ENCODE peak calls at places on chromosomes 2 and 18, in four cellular contexts. N is HepG2, B is K562, P is GM12878. C is an unnamed sample.

GRCh38 chr2:178284613-178285286 is 90.4 kb downstream of the OSBPL6 start:
- DNase-seq in N (no peak), B (no peak), P (no peak), C (no peak)

GRCh38 chr2:109440507-109441156 is 173.1 kb downstream of the SEPTIN10 start:
- DNase-seq in N (no peak), B (no peak), P (no peak), C (no peak)

GRCh38 chr2:54906711-54907110 is 143.5 kb downstream of the RTN4 start:
- DNase-seq in N (no peak), B (no peak), P (no peak), C (no peak)

GRCh38 chr2:177897278-177897677 is 175.3 kb downstream of the PDE11A start:
- DNase-seq in N (no peak), B (no peak), P (no peak), C (no peak)

GRCh38 chr18:64103979-64104378 is 44.9 kb downstream of the LINC00305 start:
- DNase-seq in N (peak), B (peak), P (no peak), C (no peak)

GRCh38 chr2:109145286-109145685 is 16.3 kb downstream of the SH3RF3 start:
- DNase-seq in N (no peak), B (no peak), P (no peak), C (no peak)

GRCh38 chr2:200235533-200235932 is 71.0 kb upstream of the SPATS2L start:
- DNase-seq in N (no peak), B (no peak), P (no peak), C (no peak)

GRCh38 chr2:228628682-228629081 is 447.2 kb upstream of the SPHKAP start:
- DNase-seq in N (no peak), B (no peak), P (no peak), C (no peak)

GRCh38 chr2:17851731-17852585 is 26.5 kb upstream of the KCNS3 start:
- DNase-seq in N (peak), B (peak), P (no peak), C (peak)

GRCh38 chr2:48415765-48416515 is 114.0 kb upstream of the STON1 start:
- DNase-seq in N (peak), B (no peak), P (no peak), C (no peak)

GRCh38 chr2:227643990-227644551 is 22.5 kb upstream of the SCYGR5 start:
- DNase-seq in N (peak), B (no peak), P (no peak), C (no peak)

GRCh38 chr2:195562624-195563566 is 94.1 kb upstream of the SLC39A10 start:
- DNase-seq in N (no peak), B (no peak), P (no peak), C (peak)

GRCh38 chr2:80259292-80259691 is 45.3 kb downstream of the LRRTM1 start:
- DNase-seq in N (no peak), B (no peak), P (no peak), C (no peak)

GRCh38 chr2:9110893-9111569 is 95.6 kb upstream of the ASAP2 start:
- DNase-seq in N (no peak), B (peak), P (no peak), C (peak)

GRCh38 chr2:1503471-1504310 is 90.4 kb downstream of the TPO start:
- DNase-seq in N (no peak), B (no peak), P (no peak), C (no peak)

GRCh38 chr2:207214446-207214845 is 48.7 kb upstream of the KLF7 start:
- DNase-seq in N (no peak), B (no peak), P (no peak), C (no peak)

GRCh38 chr18:24368749-24369148 is 28.9 kb downstream of the OSBPL1A start:
- DNase-seq in N (no peak), B (no peak), P (no peak), C (no peak)

GRCh38 chr2:134079373-134079772 is 174.5 kb upstream of the MGAT5 start:
- DNase-seq in N (no peak), B (no peak), P (no peak), C (no peak)

GRCh38 chr2:16272038-16272788 is 331.9 kb downstream of the MYCN start:
- DNase-seq in N (no peak), B (no peak), P (no peak), C (peak)

GRCh38 chr2:60438136-60438535 is 115.3 kb downstream of the BCL11A start:
- DNase-seq in N (no peak), B (no peak), P (no peak), C (no peak)

GRCh38 chr18:49016648-49017539 is 66.1 kb upstream of the SMAD7 start:
- DNase-seq in N (peak), B (peak), P (no peak), C (peak)

GRCh38 chr18:54242327-54242726 is 17.9 kb upstream of the MBD2 start:
- DNase-seq in N (no peak), B (no peak), P (no peak), C (no peak)

GRCh38 chr2:105447476-105447875 is 48.6 kb upstream of the FHL2 start:
- DNase-seq in N (no peak), B (no peak), P (no peak), C (no peak)

GRCh38 chr2:204234879-204235278 is 298.3 kb downstream of the ICOS start:
- DNase-seq in N (no peak), B (no peak), P (no peak), C (no peak)

GRCh38 chr2:39139511-39140237 is 18.8 kb upstream of the SOS1 start:
- DNase-seq in N (no peak), B (no peak), P (no peak), C (no peak)

GRCh38 chr18:63683152-63683551 is 19.6 kb upstream of the SERPINB11 start:
- DNase-seq in N (no peak), B (no peak), P (no peak), C (no peak)

GRCh38 chr18:5543854-5544389 is at the start of gene EPB41L3:
- DNase-seq in N (no peak), B (no peak), P (no peak), C (peak)

GRCh38 chr18:47399475-47399874 is 148.0 kb upstream of the SKOR2 start:
- DNase-seq in N (no peak), B (no peak), P (no peak), C (no peak)

DNA sequence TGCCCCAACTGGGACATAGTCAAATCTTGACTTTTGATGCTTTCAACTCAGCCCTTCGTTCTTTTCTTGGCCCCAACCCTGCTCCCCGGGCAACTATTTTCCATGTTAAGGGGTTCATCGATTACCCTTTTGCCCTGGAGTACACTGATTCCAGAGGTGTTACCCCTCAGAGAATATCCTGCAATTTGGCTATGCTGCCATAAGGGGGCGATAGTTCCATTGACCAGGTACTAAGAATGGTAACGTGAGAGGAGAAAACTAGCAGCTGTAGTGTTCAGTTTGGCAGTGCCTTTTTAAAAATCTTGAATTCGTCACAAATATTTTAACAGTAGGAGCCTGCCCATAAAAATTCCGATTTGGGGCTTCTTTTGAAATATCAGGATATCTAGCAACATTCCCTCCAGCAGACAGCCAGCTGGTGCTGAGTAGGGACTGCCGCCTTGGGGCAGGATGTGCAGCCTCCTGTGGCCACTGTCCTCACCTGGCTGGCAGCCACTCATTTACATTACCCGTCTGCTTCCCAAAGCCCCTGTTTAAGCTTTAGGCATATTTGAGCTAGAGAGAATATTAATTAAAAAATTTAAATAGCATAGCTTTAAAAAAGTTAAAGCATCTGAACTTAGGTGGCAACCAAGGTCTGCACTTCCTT is 146.3 kb upstream of the SKOR2 start:
- DNase-seq in N (peak), B (peak), P (no peak), C (peak)
- TF ChIP-seq CHD2 in N (no peak), B (no peak), P (no peak), C (no peak)

GRCh38 chr2:112646791-112647720 is 1.3 kb downstream of the SLC20A1 start:
- DNase-seq in N (no peak), B (peak), P (no peak), C (peak)
- TF ChIP-seq ZBTB33 in N (no peak), B (no peak), P (no peak), C (no peak)

GRCh38 chr18:79105455-79105854 is 36.3 kb downstream of the ATP9B start:
- DNase-seq in N (no peak), B (no peak), P (no peak), C (no peak)
- TF ChIP-seq MAX in N (no peak), B (no peak), P (no peak), C (no peak)

GRCh38 chr2:56009758-56010534 is 86.4 kb upstream of the EFEMP1 start:
- DNase-seq in N (peak), B (no peak), P (no peak), C (peak)
- TF ChIP-seq CHD2 in N (no peak), B (no peak), P (no peak), C (no peak)

GRCh38 chr2:36560726-36561125 is 37.2 kb downstream of the FEZ2 start:
- DNase-seq in N (no peak), B (no peak), P (no peak), C (no peak)

GRCh38 chr2:36562973-36563532 is 34.9 kb downstream of the FEZ2 start:
- DNase-seq in N (peak), B (no peak), P (no peak), C (no peak)

GRCh38 chr2:36562245-36562644 is 35.7 kb downstream of the FEZ2 start:
- DNase-seq in N (no peak), B (no peak), P (no peak), C (no peak)

GRCh38 chr2:36559221-36559942 is 38.6 kb downstream of the FEZ2 start:
- DNase-seq in N (no peak), B (no peak), P (no peak), C (no peak)

GRCh38 chr2:36561223-36561944 is 36.6 kb downstream of the FEZ2 start:
- DNase-seq in N (peak), B (no peak), P (no peak), C (no peak)
- TF ChIP-seq ZBTB33 in N (no peak), B (no peak), P (no peak), C (peak)